ENCODE peak calls at places on chromosomes 16 and 17, in ten cellular contexts. K, J, U, L, W, D, S, G, Z and P are unnamed samples.

GRCh38 chr16:27994686-27995085 is 68.8 kb downstream of the GSG1L start:
- DNase-seq in K (no peak), J (no peak), U (no peak), L (no peak), W (no peak), D (no peak), S (no peak), G (no peak), Z (no peak), P (no peak)

GRCh38 chr16:78465730-78466129 is 366.3 kb downstream of the WWOX start:
- DNase-seq in K (no peak), J (no peak), U (no peak), L (no peak), W (no peak), D (no peak), S (no peak), G (no peak), Z (no peak), P (no peak)

GRCh38 chr17:81395600-81396277 is 482 bp downstream of the BAHCC1 start:
- DNase-seq in K (no peak), J (no peak), U (peak; percentile 38), L (no peak), W (no peak), D (no peak), S (no peak), G (no peak), Z (no peak), P (no peak)

GRCh38 chr16:73921295-73921694 is 375.3 kb upstream of the PSMD7 start:
- DNase-seq in K (no peak), J (no peak), U (no peak), L (no peak), W (no peak), D (no peak), S (no peak), G (no peak), Z (no peak), P (no peak)

GRCh38 chr17:47213540-47213939 is 4.4 kb downstream of the MYL4 start:
- DNase-seq in K (no peak), J (no peak), U (no peak), L (no peak), W (no peak), D (no peak), S (no peak), G (no peak), Z (no peak), P (no peak)

GRCh38 chr17:42436401-42436800 is 13.3 kb upstream of the CAVIN1 start:
- DNase-seq in K (peak; percentile 33), J (peak; percentile 95), U (peak; percentile 97), L (no peak), W (no peak), D (peak; percentile 74), S (no peak), G (peak; percentile 100), Z (no peak), P (peak; percentile 46)

GRCh38 chr17:47280072-47280811 is 26.6 kb downstream of the ITGB3 start:
- DNase-seq in K (no peak), J (no peak), U (no peak), L (no peak), W (no peak), D (no peak), S (no peak), G (peak; percentile 52), Z (no peak), P (no peak)

GRCh38 chr16:65884018-65884417 is 482.5 kb upstream of the CDH5 start:
- DNase-seq in K (no peak), J (no peak), U (peak; percentile 6), L (no peak), W (no peak), D (no peak), S (no peak), G (peak; percentile 4), Z (no peak), P (no peak)

GRCh38 chr16:10497132-10498088 is 83.0 kb downstream of the EMP2 start:
- DNase-seq in K (no peak), J (no peak), U (no peak), L (no peak), W (no peak), D (no peak), S (no peak), G (no peak), Z (no peak), P (no peak)

GRCh38 chr16:47470810-47471209 is 9.7 kb downstream of the PHKB start:
- DNase-seq in K (no peak), J (no peak), U (no peak), L (no peak), W (no peak), D (no peak), S (no peak), G (no peak), Z (no peak), P (no peak)

GRCh38 chr17:60659156-60659555 is 18.5 kb upstream of the BCAS3 start:
- DNase-seq in K (no peak), J (no peak), U (no peak), L (no peak), W (no peak), D (no peak), S (no peak), G (no peak), Z (no peak), P (no peak)

GRCh38 chr16:60945225-60945624 is 1091.0 kb downstream of the CDH8 start:
- DNase-seq in K (no peak), J (peak; percentile 8), U (no peak), L (no peak), W (peak; percentile 45), D (no peak), S (no peak), G (peak; percentile 0), Z (peak; percentile 1), P (no peak)

GRCh38 chr16:89159174-89159849 is 12.2 kb upstream of the CDH15 start:
- DNase-seq in K (no peak), J (no peak), U (no peak), L (no peak), W (no peak), D (no peak), S (no peak), G (no peak), Z (no peak), P (no peak)

GRCh38 chr17:51848451-51848850 is 310.1 kb downstream of the CA10 start:
- DNase-seq in K (no peak), J (no peak), U (no peak), L (no peak), W (no peak), D (no peak), S (no peak), G (no peak), Z (no peak), P (no peak)

GRCh38 chr17:76868176-76868668 is at the start of gene MGAT5B:
- DNase-seq in K (peak; percentile 50), J (peak; percentile 52), U (peak; percentile 94), L (peak; percentile 67), W (peak; percentile 92), D (peak; percentile 57), S (peak; percentile 56), G (peak; percentile 68), Z (peak; percentile 87), P (peak; percentile 80)
- TF ChIP-seq CTCF in K (peak; percentile 68), J (peak; percentile 58), U (peak; percentile 18), L (peak; percentile 88), W (peak; percentile 88), D (peak; percentile 73), S (peak; percentile 81), G (no peak), Z (peak; percentile 99), P (peak; percentile 93)

DNA sequence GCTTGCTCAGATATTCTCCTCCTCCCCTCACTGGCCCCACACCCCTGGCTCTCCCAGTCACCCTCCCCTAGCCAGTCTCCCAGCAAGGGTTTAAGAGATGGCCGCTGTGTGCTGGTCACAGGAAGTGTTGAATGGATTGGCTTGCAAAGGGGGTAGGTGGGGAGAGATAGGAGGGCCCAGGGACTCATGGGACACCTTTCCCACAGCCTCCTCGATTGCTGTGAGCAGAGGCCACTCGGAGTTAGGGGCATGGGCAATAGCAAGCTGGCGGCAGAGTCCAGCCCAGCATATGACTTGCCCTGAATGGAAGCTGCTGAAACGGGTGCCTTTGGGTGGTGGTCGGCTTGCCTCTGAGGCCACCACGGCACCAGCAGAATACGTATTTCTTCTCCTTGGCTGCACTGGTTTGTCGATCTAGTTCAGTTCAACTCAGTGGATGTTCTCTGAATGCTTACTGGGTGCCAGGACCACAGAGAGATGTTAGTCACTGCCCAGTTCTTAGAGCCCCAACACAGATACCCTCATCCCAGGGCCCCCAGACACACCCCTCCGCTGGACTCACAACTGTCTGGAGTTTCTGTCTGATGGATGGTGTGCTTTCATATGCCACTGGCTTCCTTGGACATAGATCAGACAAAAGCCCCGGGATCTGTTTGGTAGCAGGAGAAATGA is 6.0 kb downstream of the WFIKKN2 start:
- DNase-seq in K (no peak), J (no peak), U (no peak), L (no peak), W (no peak), D (no peak), S (no peak), G (no peak), Z (no peak), P (no peak)
- TF ChIP-seq CTCF in K (no peak), J (no peak), U (no peak), L (no peak), W (no peak), D (no peak), S (no peak), G (no peak), Z (no peak), P (no peak)

GRCh38 chr17:43779145-43780125 is 658 bp upstream of the DUSP3 start:
- DNase-seq in K (peak; percentile 47), J (no peak), U (no peak), L (no peak), W (no peak), D (peak; percentile 48), S (peak; percentile 34), G (no peak), Z (peak; percentile 66), P (no peak)
- TF ChIP-seq CTCF in K (peak; percentile 45), J (peak; percentile 22), U (no peak), L (no peak), W (no peak), D (no peak), S (no peak), G (no peak), Z (peak; percentile 44), P (no peak)

GRCh38 chr17:75129576-75129975 is 2.0 kb downstream of the NT5C start:
- DNase-seq in K (no peak), J (no peak), U (no peak), L (no peak), W (no peak), D (no peak), S (no peak), G (no peak), Z (no peak), P (no peak)

GRCh38 chr17:75130632-75131277 is 787 bp downstream of the NT5C start:
- DNase-seq in K (peak; percentile 44), J (peak; percentile 40), U (peak; percentile 76), L (peak; percentile 39), W (peak; percentile 47), D (no peak), S (peak; percentile 69), G (peak; percentile 52), Z (peak; percentile 86), P (no peak)

GRCh38 chr17:75130059-75130631 is 1.4 kb downstream of the NT5C start:
- DNase-seq in K (no peak), J (no peak), U (no peak), L (no peak), W (no peak), D (no peak), S (no peak), G (no peak), Z (no peak), P (no peak)

GRCh38 chr17:75133001-75133400 is 1.5 kb upstream of the NT5C start:
- DNase-seq in K (no peak), J (no peak), U (no peak), L (peak; percentile 56), W (no peak), D (no peak), S (no peak), G (no peak), Z (no peak), P (no peak)

GRCh38 chr17:75131278-75132017 is at the start of gene NT5C:
- DNase-seq in K (peak; percentile 74), J (peak; percentile 34), U (peak; percentile 92), L (peak; percentile 76), W (peak; percentile 75), D (peak; percentile 79), S (no peak), G (peak; percentile 55), Z (peak; percentile 91), P (peak; percentile 92)
- TF ChIP-seq CTCF in K (peak; percentile 59), J (peak; percentile 70), U (peak; percentile 66), L (peak; percentile 72), W (peak; percentile 74), D (peak; percentile 56), S (peak; percentile 91), G (no peak), Z (peak; percentile 95), P (peak; percentile 68)